ENCODE peak calls at places on chromosomes 11 and 22, in seven cellular contexts. K is GM23338, S is neural crest cell, O is HFFc6, R is foreskin fibroblast, D is HFF-Myc, E is GM13977. P is an unnamed sample.

GRCh38 chr11:61828629-61829407 is 718 bp downstream of the FADS2 start:
- DNase-seq in K (peak; percentile 72), S (peak; percentile 35), O (no peak), R (peak; percentile 19), D (no peak), E (peak; percentile 81), P (peak; percentile 55)

GRCh38 chr22:35307372-35307771 is 7.7 kb downstream of the TOM1 start:
- DNase-seq in K (no peak), S (no peak), O (no peak), R (no peak), D (no peak), E (no peak), P (no peak)

GRCh38 chr11:7600205-7600775 is 73.0 kb downstream of the CYB5R2 start:
- DNase-seq in K (no peak), S (peak; percentile 15), O (peak; percentile 71), R (peak; percentile 86), D (no peak), E (no peak), P (no peak)

GRCh38 chr22:27032121-27032761 is 374.9 kb downstream of the MIAT start:
- DNase-seq in K (peak; percentile 87), S (peak; percentile 18), O (no peak), R (no peak), D (no peak), E (no peak), P (no peak)

GRCh38 chr22:42651134-42651533 is 1.9 kb upstream of the CYB5R3 start:
- DNase-seq in K (peak; percentile 32), S (no peak), O (peak; percentile 49), R (peak; percentile 27), D (no peak), E (no peak), P (no peak)

GRCh38 chr11:8250981-8251620 is 12.6 kb downstream of the LMO1 start:
- DNase-seq in K (no peak), S (no peak), O (no peak), R (no peak), D (no peak), E (no peak), P (no peak)

GRCh38 chr11:8055111-8055835 is 25.7 kb upstream of the TUB start:
- DNase-seq in K (peak; percentile 75), S (no peak), O (no peak), R (no peak), D (no peak), E (no peak), P (no peak)

GRCh38 chr11:5198285-5198684 is 2.2 kb downstream of the OR51V1 start:
- DNase-seq in K (no peak), S (no peak), O (no peak), R (no peak), D (no peak), E (no peak), P (no peak)

GRCh38 chr22:40175571-40176105 is 2.1 kb upstream of the TNRC6B start:
- DNase-seq in K (no peak), S (no peak), O (no peak), R (no peak), D (no peak), E (no peak), P (no peak)

GRCh38 chr11:77981346-77981947 is 13.0 kb downstream of the INTS4 start:
- DNase-seq in K (no peak), S (no peak), O (no peak), R (no peak), D (no peak), E (no peak), P (no peak)

GRCh38 chr11:111561801-111562325 is 21.3 kb downstream of the LAYN start:
- DNase-seq in K (peak; percentile 67), S (no peak), O (peak; percentile 83), R (peak; percentile 85), D (peak; percentile 73), E (no peak), P (no peak)

GRCh38 chr11:18347471-18348125 is 25.2 kb downstream of the GTF2H1 start:
- DNase-seq in K (no peak), S (no peak), O (peak; percentile 81), R (peak; percentile 77), D (peak; percentile 72), E (no peak), P (no peak)

GRCh38 chr22:49034836-49035817 is 792.5 kb downstream of the BRD1 start:
- DNase-seq in K (no peak), S (no peak), O (no peak), R (no peak), D (no peak), E (no peak), P (no peak)

GRCh38 chr22:49033616-49034015 is 794.1 kb downstream of the BRD1 start:
- DNase-seq in K (no peak), S (no peak), O (no peak), R (no peak), D (no peak), E (no peak), P (no peak)

GRCh38 chr22:49032821-49033220 is 794.9 kb downstream of the BRD1 start:
- DNase-seq in K (no peak), S (no peak), O (no peak), R (no peak), D (no peak), E (no peak), P (no peak)

GRCh38 chr22:49028111-49028510 is 799.6 kb downstream of the BRD1 start:
- DNase-seq in K (no peak), S (no peak), O (no peak), R (no peak), D (no peak), E (no peak), P (no peak)

DNA sequence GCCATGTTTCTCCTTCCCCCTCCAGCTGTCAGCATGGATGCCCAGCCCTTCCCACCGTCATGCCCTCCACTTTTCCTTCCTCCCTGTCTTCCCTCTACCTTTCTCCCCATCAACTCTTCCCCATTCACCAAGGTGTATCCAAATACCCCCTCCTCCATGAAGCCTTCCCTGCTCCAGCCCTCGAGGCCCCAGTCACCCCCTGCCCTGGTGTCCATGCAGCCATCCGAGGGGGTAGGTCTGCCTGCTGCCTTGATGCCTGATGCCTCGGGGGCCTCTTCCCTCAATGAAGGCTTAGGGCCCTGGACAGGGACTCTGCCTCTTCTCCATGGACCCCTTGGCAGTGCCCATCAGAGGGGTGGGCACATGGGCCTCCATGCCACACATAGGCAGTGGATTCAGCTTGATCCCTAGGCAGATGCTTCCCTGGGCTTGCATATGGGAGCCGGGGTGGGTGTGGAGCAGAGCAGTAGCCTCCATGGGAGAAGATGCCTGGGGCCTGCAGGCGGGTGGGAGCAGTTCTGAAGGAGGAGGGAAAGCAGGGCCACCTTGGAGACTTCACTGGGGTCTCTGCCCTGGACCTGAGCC is 795.8 kb downstream of the BRD1 start:
- DNase-seq in K (no peak), S (no peak), O (no peak), R (no peak), D (no peak), E (no peak), P (no peak)
- TF ChIP-seq CTCF in K (no peak), S (no peak), O (no peak), R (no peak), D (no peak), E (no peak), P (no peak)

GRCh38 chr11:116553482-116553881 is 219.3 kb downstream of the BUD13 start:
- DNase-seq in K (no peak), S (no peak), O (no peak), R (no peak), D (no peak), E (no peak), P (no peak)
- TF ChIP-seq CTCF in K (peak; percentile 34), S (no peak), O (no peak), R (no peak), D (no peak), E (no peak), P (peak; percentile 36)

GRCh38 chr22:30607939-30608338 is 965 bp downstream of the TCN2 start:
- DNase-seq in K (no peak), S (no peak), O (no peak), R (no peak), D (no peak), E (no peak), P (no peak)

GRCh38 chr22:30607300-30607930 is 441 bp downstream of the TCN2 start:
- DNase-seq in K (no peak), S (no peak), O (no peak), R (no peak), D (no peak), E (no peak), P (no peak)

GRCh38 chr22:30605449-30606110 is 1.4 kb upstream of the TCN2 start:
- DNase-seq in K (peak; percentile 75), S (peak; percentile 48), O (peak; percentile 39), R (peak; percentile 21), D (no peak), E (peak; percentile 71), P (no peak)

GRCh38 chr22:30604723-30605122 is 2.3 kb upstream of the TCN2 start:
- DNase-seq in K (no peak), S (no peak), O (no peak), R (no peak), D (no peak), E (no peak), P (no peak)

DNA sequence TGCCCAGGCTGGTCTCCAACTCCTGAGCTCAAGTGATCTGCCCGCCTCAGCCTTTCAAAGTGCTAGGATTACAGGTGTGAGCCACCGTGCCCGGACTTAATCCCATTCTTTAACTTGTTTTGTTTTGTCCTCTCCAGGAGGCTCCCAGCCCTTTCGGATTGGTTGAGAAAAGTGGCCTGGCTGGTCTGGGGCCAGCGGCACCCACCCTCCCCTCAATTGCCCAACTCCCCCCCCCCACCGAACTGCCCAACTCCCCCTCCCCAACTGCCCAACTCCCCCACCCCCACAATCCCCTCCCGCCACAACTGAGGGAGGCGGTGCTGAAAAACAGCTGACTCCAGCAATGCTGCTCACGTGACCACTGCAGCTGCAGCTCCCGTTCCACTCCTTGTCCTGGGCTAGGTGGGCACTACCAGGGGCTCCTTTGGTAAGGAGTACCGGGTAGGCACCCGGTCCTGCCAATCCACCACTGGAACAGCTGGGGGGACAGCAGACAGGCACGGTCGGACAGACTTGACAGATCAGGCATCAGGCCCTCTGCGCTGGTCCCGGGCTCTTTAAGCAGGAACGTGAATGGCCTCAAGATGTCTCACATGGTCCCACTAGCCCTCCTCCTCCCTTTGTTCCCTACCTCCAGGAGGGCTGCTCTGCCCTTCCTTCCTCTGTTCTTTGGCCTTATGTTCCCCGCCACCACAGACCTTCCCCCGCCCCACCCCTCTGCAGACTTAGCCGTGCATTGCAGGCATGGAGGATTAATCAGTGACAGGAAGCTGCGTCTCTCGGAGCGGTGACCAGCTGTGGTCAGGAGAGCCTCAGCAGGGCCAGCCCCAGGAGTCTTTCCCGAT is at the start of gene TCN2:
- DNase-seq in K (peak; percentile 93), S (peak; percentile 51), O (peak; percentile 65), R (peak; percentile 78), D (peak; percentile 47), E (peak; percentile 67), P (peak; percentile 73)
- TF ChIP-seq CTCF in K (no peak), S (peak; percentile 21), O (peak; percentile 34), R (no peak), D (no peak), E (no peak), P (no peak)

DNA sequence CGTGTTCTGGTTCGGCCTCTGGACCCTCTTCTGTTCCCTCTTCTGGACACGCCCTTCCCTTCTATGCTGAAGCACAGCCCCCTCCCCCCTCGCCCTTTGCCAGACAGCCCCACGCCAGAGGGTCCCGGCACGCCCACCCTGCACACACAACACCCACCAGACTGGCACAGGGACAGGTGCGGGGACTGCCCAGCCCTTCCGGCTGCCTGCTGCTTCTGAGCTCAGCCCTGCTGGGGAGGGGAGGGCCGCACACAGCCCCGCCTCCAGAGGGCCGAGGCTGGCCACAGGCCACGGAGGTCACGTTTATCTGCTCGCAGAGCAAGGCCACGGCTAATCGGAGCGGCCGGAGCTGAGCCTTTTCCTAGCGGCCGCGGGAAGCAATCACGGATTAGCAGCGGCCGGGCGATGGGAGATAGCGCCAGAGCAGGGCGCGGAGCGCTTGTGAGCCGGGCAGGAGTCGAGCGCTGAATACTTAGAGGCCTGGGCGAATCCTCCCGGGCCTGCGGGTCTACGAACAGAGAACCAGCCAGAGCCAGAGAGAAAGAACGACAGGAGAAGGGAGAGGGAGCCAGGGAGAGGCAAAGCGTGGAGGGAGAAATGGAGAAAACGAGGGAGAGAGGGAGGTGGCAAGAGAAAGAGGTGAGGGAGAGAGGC is 21.5 kb downstream of the OTUB1 start:
- DNase-seq in K (peak; percentile 95), S (peak; percentile 60), O (no peak), R (no peak), D (no peak), E (peak; percentile 63), P (peak; percentile 64)
- TF ChIP-seq CTCF in K (peak; percentile 21), S (peak; percentile 56), O (no peak), R (no peak), D (no peak), E (no peak), P (peak; percentile 47)